ENCODE peak calls at places on chromosomes 3 and 15, in eight cellular contexts. O is breast epithelium, L is endothelial cell of umbilical vein, N is tibial artery, H is H9, J is endodermal cell, X is PC-3, P is cardiac muscle cell. D is an unnamed sample.

GRCh38 chr3:22934973-22935372 is 268.2 kb upstream of the UBE2E2 start:
- DNase-seq in O (no peak), L (no peak), N (no peak), H (no peak), J (no peak), X (no peak), P (no peak), D (no peak)

GRCh38 chr15:52228928-52229327 is 37.7 kb upstream of the GNB5 start:
- DNase-seq in O (no peak), L (no peak), N (no peak), H (peak; percentile 81), J (peak; percentile 85), X (peak; percentile 11), P (no peak), D (peak; percentile 85)

GRCh38 chr3:175861916-175862315 is 1002.8 kb downstream of the NAALADL2 start:
- DNase-seq in O (no peak), L (no peak), N (no peak), H (no peak), J (no peak), X (no peak), P (peak; percentile 3), D (no peak)

GRCh38 chr3:126983653-126984390 is 907 bp downstream of the PLXNA1 start:
- DNase-seq in O (no peak), L (no peak), N (no peak), H (peak; percentile 77), J (peak; percentile 88), X (no peak), P (peak; percentile 50), D (no peak)

GRCh38 chr15:48463366-48463880 is 132.2 kb downstream of the DUT start:
- DNase-seq in O (no peak), L (no peak), N (no peak), H (no peak), J (no peak), X (peak; percentile 89), P (no peak), D (no peak)

GRCh38 chr15:57340673-57341259 is 35.5 kb upstream of the CGNL1 start:
- DNase-seq in O (no peak), L (peak; percentile 82), N (no peak), H (peak; percentile 64), J (peak; percentile 80), X (peak; percentile 66), P (peak; percentile 76), D (peak; percentile 51)

GRCh38 chr3:11499144-11499543 is 144.6 kb downstream of the VGLL4 start:
- DNase-seq in O (no peak), L (peak; percentile 59), N (no peak), H (no peak), J (no peak), X (peak; percentile 97), P (peak; percentile 92), D (peak; percentile 80)

GRCh38 chr3:42412526-42413155 is 2.2 kb upstream of the LYZL4 start:
- DNase-seq in O (no peak), L (no peak), N (no peak), H (no peak), J (no peak), X (no peak), P (no peak), D (no peak)

GRCh38 chr15:70327328-70328136 is 229.8 kb upstream of the TLE3 start:
- DNase-seq in O (no peak), L (peak; percentile 26), N (no peak), H (no peak), J (peak; percentile 51), X (no peak), P (peak; percentile 92), D (peak; percentile 29)

GRCh38 chr3:151770941-151771340 is 37.2 kb downstream of the AADACL2 start:
- DNase-seq in O (peak; percentile 18), L (peak; percentile 79), N (peak; percentile 74), H (no peak), J (no peak), X (peak; percentile 21), P (peak; percentile 89), D (no peak)

GRCh38 chr3:170695486-170696069 is 109.7 kb upstream of the SLC7A14 start:
- DNase-seq in O (no peak), L (no peak), N (no peak), H (no peak), J (no peak), X (peak; percentile 85), P (peak; percentile 50), D (no peak)

GRCh38 chr15:84826369-84826823 is 9.2 kb downstream of the ALPK3 start:
- DNase-seq in O (no peak), L (no peak), N (peak; percentile 83), H (peak; percentile 83), J (peak; percentile 87), X (peak; percentile 67), P (peak; percentile 42), D (peak; percentile 40)

GRCh38 chr15:77094397-77095030 is 23.6 kb upstream of the TSPAN3 start:
- DNase-seq in O (no peak), L (no peak), N (no peak), H (peak; percentile 65), J (peak; percentile 77), X (no peak), P (no peak), D (no peak)
- TF ChIP-seq CTCF in O (no peak), L (peak; percentile 20), N (no peak), H (peak; percentile 74), J (peak; percentile 76), X (peak; percentile 45), P (peak; percentile 36), D (no peak)

GRCh38 chr3:177942911-177943310 is 593.3 kb upstream of the KCNMB2 start:
- DNase-seq in O (no peak), L (no peak), N (no peak), H (no peak), J (no peak), X (no peak), P (no peak), D (no peak)
- H3K27ac ChIP-seq in O (no peak overlapping the region), L (no peak overlapping the region), N (no peak overlapping the region), H (no peak overlapping the region), J (no peak overlapping the region), X (no peak overlapping the region), P (no peak overlapping the region), D (no peak overlapping the region)

GRCh38 chr15:89075846-89076245 is 12.4 kb upstream of the ABHD2 start:
- DNase-seq in O (no peak), L (no peak), N (no peak), H (no peak), J (no peak), X (no peak), P (no peak), D (no peak)
- TF ChIP-seq CTCF in O (no peak), L (no peak), N (no peak), H (no peak), J (no peak), X (no peak), P (no peak), D (no peak)

DNA sequence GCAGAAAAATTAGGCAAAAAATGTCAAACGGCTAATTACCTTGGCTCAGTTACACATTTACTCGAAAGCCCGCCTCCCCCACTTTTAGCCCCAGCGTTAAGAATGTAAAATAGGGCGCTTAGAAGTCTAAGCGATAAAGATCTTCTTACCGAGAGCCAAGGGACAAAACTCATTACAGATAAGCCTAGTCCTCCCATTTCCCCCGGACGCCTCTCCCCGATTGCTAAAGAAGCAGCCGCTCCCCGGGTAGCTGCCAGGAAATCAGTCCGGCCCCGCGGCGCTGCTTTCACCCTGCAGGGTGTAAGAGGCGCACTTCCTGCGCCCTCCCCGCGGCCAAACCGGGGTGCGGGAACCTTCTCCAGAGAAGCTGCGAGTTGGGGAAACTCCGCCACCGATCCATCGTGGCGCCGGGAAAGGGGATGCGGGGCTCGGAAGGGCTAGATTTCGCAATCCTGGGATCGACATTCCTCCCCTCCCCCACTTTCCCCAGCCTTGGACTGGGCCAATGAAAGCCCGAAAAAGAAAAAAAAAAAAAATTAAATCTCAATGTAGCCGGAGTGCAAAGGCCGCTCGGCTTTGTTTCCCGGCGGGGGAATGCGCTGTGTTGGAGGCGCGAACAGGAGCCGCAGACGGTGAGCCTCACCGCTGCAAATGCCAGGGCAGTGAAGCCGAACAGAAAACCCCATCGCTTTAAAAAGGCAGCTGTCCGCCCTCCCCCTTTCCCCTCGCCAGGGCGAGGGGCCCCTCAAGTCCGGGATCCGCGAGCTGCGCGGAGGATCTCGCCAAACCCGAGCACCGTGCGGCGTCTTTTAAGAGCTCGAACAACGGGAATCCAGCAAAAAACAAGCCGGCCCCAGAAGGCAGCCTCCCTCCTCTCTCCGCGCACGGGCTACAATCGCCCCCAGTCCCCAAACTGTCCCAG is 658 bp upstream of the PTPRG start:
- DNase-seq in O (peak; percentile 55), L (peak; percentile 78), N (peak; percentile 94), H (peak; percentile 83), J (peak; percentile 94), X (no peak), P (peak; percentile 95), D (peak; percentile 71)
- H3K27ac ChIP-seq in O (peak overlapping the region; percentile 91), L (peak overlapping the region; percentile 76), N (peak overlapping the region; percentile 92), H (peak overlapping the region; percentile 6), J (peak overlapping the region; percentile 99), X (no peak overlapping the region), P (peak overlapping the region; percentile 96), D (peak overlapping the region; percentile 96)